ENCODE peak calls at places on chromosome 17, in four cellular contexts. T, M, A and Y are unnamed samples.

GRCh38 chr17:41910701-41911391 is 7.9 kb downstream of the ACLY start:
- DNase-seq in T (no peak), M (no peak), A (no peak), Y (no peak)

GRCh38 chr17:17952691-17953090 is 19.5 kb downstream of the TOM1L2 start:
- DNase-seq in T (no peak), M (no peak), A (no peak), Y (no peak)

GRCh38 chr17:67272312-67273050 is 27.5 kb upstream of the HELZ start:
- DNase-seq in T (no peak), M (peak; percentile 38), A (no peak), Y (peak; percentile 47)

GRCh38 chr17:4796550-4796915 is 569 bp downstream of the PSMB6 start:
- DNase-seq in T (no peak), M (peak; percentile 52), A (no peak), Y (peak; percentile 33)

GRCh38 chr17:34241062-34241461 is 14.0 kb upstream of the CCL2 start:
- DNase-seq in T (no peak), M (no peak), A (no peak), Y (no peak)

GRCh38 chr17:21511368-21512195 is 135.4 kb downstream of the KCNJ12 start:
- DNase-seq in T (peak; percentile 67), M (peak; percentile 46), A (no peak), Y (peak; percentile 38)

GRCh38 chr17:31371511-31372097 is 19.9 kb upstream of the RAB11FIP4 start:
- DNase-seq in T (no peak), M (peak; percentile 26), A (no peak), Y (no peak)

GRCh38 chr17:29570521-29570920 is 2.0 kb downstream of the TP53I13 start:
- DNase-seq in T (no peak), M (no peak), A (no peak), Y (no peak)

GRCh38 chr17:45248132-45248936 is 13.6 kb downstream of the SPATA32 start:
- DNase-seq in T (no peak), M (peak; percentile 84), A (no peak), Y (no peak)

GRCh38 chr17:21242026-21242700 is 11.0 kb downstream of the NATD1 start:
- DNase-seq in T (no peak), M (no peak), A (no peak), Y (no peak)

GRCh38 chr17:68302066-68302564 is 10.8 kb downstream of the ARSG start:
- DNase-seq in T (no peak), M (no peak), A (no peak), Y (no peak)
- TF ChIP-seq HDAC6 in T (no peak), M (no peak), A (no peak), Y (no peak)

GRCh38 chr17:59668816-59669215 is 38.4 kb downstream of the PTRH2 start:
- DNase-seq in T (no peak), M (no peak), A (no peak), Y (no peak)
- TF ChIP-seq HDAC6 in T (no peak), M (no peak), A (no peak), Y (no peak)

GRCh38 chr17:327971-328370 is 24.6 kb downstream of the RPH3AL start:
- DNase-seq in T (no peak), M (no peak), A (no peak), Y (no peak)
- TF ChIP-seq HDAC6 in T (no peak), M (no peak), A (no peak), Y (no peak)

GRCh38 chr17:63772801-63773271 is 561 bp downstream of the CCDC47 start:
- DNase-seq in T (no peak), M (no peak), A (no peak), Y (peak; percentile 31)

GRCh38 chr17:63773272-63774140 is at the start of gene CCDC47:
- DNase-seq in T (peak; percentile 94), M (peak; percentile 94), A (peak; percentile 98), Y (peak; percentile 100)

GRCh38 chr17:63774982-63775290 is 966 bp downstream of the DDX42 start:
- DNase-seq in T (no peak), M (no peak), A (no peak), Y (no peak)

GRCh38 chr17:63775420-63775819 is 1.4 kb downstream of the DDX42 start:
- DNase-seq in T (no peak), M (no peak), A (no peak), Y (no peak)

DNA sequence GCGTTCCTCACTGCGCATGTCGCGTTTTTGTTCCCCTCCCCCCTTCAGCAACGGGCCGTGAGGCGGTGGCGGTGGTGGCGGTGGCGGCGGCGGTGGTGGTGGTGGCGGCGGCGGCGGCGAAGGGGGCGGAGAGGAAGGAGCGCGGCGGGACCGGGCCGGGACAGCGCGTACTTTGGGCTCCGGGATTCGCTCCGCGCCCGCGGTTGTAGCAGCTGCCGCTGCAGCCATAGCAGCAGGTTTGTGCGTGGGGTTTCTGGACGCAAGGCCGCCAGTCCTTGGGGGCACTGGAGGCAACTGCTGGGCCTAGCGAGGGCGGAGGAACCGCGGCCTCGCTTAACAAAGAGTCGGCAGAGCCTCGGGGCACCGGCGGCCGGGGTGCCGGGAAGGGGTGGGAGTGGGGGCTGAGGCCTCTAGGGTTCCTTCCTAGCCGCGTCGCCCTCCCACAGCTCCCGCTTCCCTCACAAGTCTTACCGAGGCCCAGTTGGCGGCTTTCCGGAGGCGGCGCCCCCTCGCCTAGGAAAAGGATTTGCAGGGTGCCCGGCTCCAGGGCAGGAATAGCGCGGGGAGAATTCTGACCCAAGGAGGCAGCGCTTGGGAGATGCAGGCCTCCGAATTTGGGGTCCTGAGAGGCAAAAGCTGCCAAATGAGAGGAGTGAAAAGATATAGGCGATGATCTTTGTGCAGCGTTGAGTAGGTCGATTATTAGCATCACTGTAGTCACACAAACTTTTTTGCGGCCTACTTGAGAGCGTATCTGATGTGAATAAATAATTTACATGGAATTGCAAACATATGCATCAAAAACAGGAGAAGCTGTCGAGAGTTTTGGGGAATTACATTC is at the start of gene DDX42:
- DNase-seq in T (no peak), M (peak; percentile 83), A (no peak), Y (peak; percentile 64)
- TF ChIP-seq HDAC6 in T (no peak), M (no peak), A (no peak), Y (no peak)

GRCh38 chr17:13321932-13322701 is 279.6 kb downstream of the HS3ST3A1 start:
- DNase-seq in T (no peak), M (no peak), A (no peak), Y (peak; percentile 86)

GRCh38 chr17:13323990-13324389 is 277.7 kb downstream of the HS3ST3A1 start:
- DNase-seq in T (no peak), M (no peak), A (no peak), Y (peak; percentile 50)

DNA sequence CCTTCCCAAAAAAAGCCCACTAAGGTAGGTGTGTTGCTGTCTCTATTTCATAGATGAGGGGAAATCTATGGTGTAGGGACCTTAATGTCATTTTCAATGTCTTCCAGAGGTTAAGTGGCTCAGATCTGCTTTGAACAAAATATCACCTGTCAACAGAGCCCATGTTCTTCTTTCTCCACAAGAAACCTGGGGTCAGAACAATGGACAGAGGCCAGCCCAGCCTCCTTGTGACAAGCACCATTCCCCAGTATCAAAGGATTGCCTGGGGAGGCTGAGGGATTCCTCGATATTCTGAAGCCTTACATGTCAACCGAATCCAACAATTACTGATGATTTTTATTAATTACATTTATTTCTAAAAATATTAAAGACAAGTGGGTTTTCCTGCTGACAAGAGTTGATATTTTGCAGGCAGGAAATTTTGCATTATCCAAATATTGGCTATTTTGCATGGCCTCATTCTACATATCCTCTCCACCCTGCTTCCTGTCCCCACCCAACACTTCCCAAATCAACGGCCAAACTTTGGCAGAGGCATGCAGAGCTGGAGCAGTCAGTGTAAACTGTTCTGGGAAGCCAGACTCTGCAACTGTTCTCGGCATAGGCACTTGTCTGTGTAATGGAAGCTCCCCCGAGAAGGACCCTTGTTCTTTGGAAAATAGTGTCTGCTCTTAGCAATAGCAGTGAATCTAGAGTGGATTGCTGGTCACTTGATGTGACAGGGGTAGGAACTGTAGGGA is 281.5 kb downstream of the HS3ST3A1 start:
- DNase-seq in T (no peak), M (no peak), A (no peak), Y (no peak)
- TF ChIP-seq HDAC6 in T (no peak), M (no peak), A (no peak), Y (no peak)

GRCh38 chr17:7107795-7108559 is 6.6 kb downstream of the ASGR2 start:
- DNase-seq in T (no peak), M (no peak), A (no peak), Y (no peak)
- TF ChIP-seq HDAC6 in T (no peak), M (no peak), A (no peak), Y (no peak)